ENCODE peak calls at places on chromosomes 11 and 22, in six cellular contexts. One of them, this sample, is unnamed.

GRCh38 chr11:120830092-120830491 is 193.8 kb upstream of the TBCEL start:
- DNase-seq in nephron progenitor cell: no peak
- DNase-seq in psoas muscle: no peak
- DNase-seq in adrenal gland: peak
- DNase-seq in kidney: no peak
- DNase-seq in CD4-positive, alpha-beta T cell: no peak
- DNase-seq in this sample: no peak

GRCh38 chr22:26777402-26777801 is 120.0 kb downstream of the MIAT start:
- DNase-seq in nephron progenitor cell: no peak
- DNase-seq in psoas muscle: no peak
- DNase-seq in adrenal gland: peak
- DNase-seq in kidney: no peak
- DNase-seq in CD4-positive, alpha-beta T cell: no peak
- DNase-seq in this sample: no peak

GRCh38 chr11:132851247-132851646 is 681.1 kb downstream of the OPCML start:
- DNase-seq in nephron progenitor cell: no peak
- DNase-seq in psoas muscle: no peak
- DNase-seq in adrenal gland: no peak
- DNase-seq in kidney: no peak
- DNase-seq in CD4-positive, alpha-beta T cell: no peak
- DNase-seq in this sample: no peak

GRCh38 chr11:62505112-62505783 is 41.4 kb downstream of the AHNAK start:
- DNase-seq in nephron progenitor cell: peak
- DNase-seq in psoas muscle: no peak
- DNase-seq in adrenal gland: no peak
- DNase-seq in kidney: no peak
- DNase-seq in CD4-positive, alpha-beta T cell: no peak
- DNase-seq in this sample: no peak

GRCh38 chr22:33167998-33168397 is 109.8 kb upstream of the SYN3 start:
- DNase-seq in nephron progenitor cell: no peak
- DNase-seq in psoas muscle: no peak
- DNase-seq in adrenal gland: no peak
- DNase-seq in kidney: no peak
- DNase-seq in CD4-positive, alpha-beta T cell: no peak
- DNase-seq in this sample: no peak

GRCh38 chr11:104090767-104091166 is 54.3 kb downstream of the DDI1 start:
- DNase-seq in nephron progenitor cell: peak
- DNase-seq in psoas muscle: no peak
- DNase-seq in adrenal gland: no peak
- DNase-seq in kidney: no peak
- DNase-seq in CD4-positive, alpha-beta T cell: no peak
- DNase-seq in this sample: no peak

GRCh38 chr11:110076388-110076965 is 16.7 kb upstream of the ZC3H12C start:
- DNase-seq in nephron progenitor cell: peak
- DNase-seq in psoas muscle: no peak
- DNase-seq in adrenal gland: no peak
- DNase-seq in kidney: no peak
- DNase-seq in CD4-positive, alpha-beta T cell: no peak
- DNase-seq in this sample: no peak

GRCh38 chr11:76025068-76025467 is 181.2 kb downstream of the WNT11 start:
- DNase-seq in nephron progenitor cell: no peak
- DNase-seq in psoas muscle: no peak
- DNase-seq in adrenal gland: no peak
- DNase-seq in kidney: no peak
- DNase-seq in CD4-positive, alpha-beta T cell: no peak
- DNase-seq in this sample: no peak

GRCh38 chr11:91804057-91804456 is 420.6 kb upstream of the FAT3 start:
- DNase-seq in nephron progenitor cell: no peak
- DNase-seq in psoas muscle: no peak
- DNase-seq in adrenal gland: no peak
- DNase-seq in kidney: no peak
- DNase-seq in CD4-positive, alpha-beta T cell: no peak
- DNase-seq in this sample: no peak

GRCh38 chr11:95593101-95593500 is 196.5 kb downstream of the FAM76B start:
- DNase-seq in nephron progenitor cell: no peak
- DNase-seq in psoas muscle: no peak
- DNase-seq in adrenal gland: no peak
- DNase-seq in kidney: no peak
- DNase-seq in CD4-positive, alpha-beta T cell: no peak
- DNase-seq in this sample: no peak

GRCh38 chr22:31446767-31447166 is 42.9 kb downstream of the EIF4ENIF1 start:
- DNase-seq in nephron progenitor cell: no peak
- DNase-seq in psoas muscle: no peak
- DNase-seq in adrenal gland: peak
- DNase-seq in kidney: no peak
- DNase-seq in CD4-positive, alpha-beta T cell: no peak
- DNase-seq in this sample: no peak

GRCh38 chr11:57681168-57681567 is 13.3 kb downstream of the ZDHHC5 start:
- DNase-seq in nephron progenitor cell: no peak
- DNase-seq in psoas muscle: no peak
- DNase-seq in adrenal gland: no peak
- DNase-seq in kidney: no peak
- DNase-seq in CD4-positive, alpha-beta T cell: no peak
- DNase-seq in this sample: no peak

GRCh38 chr11:100442017-100442416 is 245.1 kb upstream of the ARHGAP42 start:
- DNase-seq in nephron progenitor cell: no peak
- DNase-seq in psoas muscle: no peak
- DNase-seq in adrenal gland: no peak
- DNase-seq in kidney: no peak
- DNase-seq in CD4-positive, alpha-beta T cell: no peak
- DNase-seq in this sample: no peak

GRCh38 chr11:75513250-75513649 is 12.5 kb downstream of the GDPD5 start:
- DNase-seq in nephron progenitor cell: no peak
- DNase-seq in psoas muscle: no peak
- DNase-seq in adrenal gland: no peak
- DNase-seq in kidney: no peak
- DNase-seq in CD4-positive, alpha-beta T cell: no peak
- DNase-seq in this sample: no peak

GRCh38 chr11:87536565-87536964 is 498.8 kb downstream of the TMEM135 start:
- DNase-seq in nephron progenitor cell: no peak
- DNase-seq in psoas muscle: no peak
- DNase-seq in adrenal gland: no peak
- DNase-seq in kidney: no peak
- DNase-seq in CD4-positive, alpha-beta T cell: no peak
- DNase-seq in this sample: no peak

GRCh38 chr11:12724301-12725046 is 50.3 kb downstream of the TEAD1 start:
- DNase-seq in nephron progenitor cell: no peak
- DNase-seq in psoas muscle: peak
- DNase-seq in adrenal gland: peak
- DNase-seq in kidney: peak
- DNase-seq in CD4-positive, alpha-beta T cell: no peak
- DNase-seq in this sample: no peak

GRCh38 chr11:68116892-68117435 is 4.2 kb downstream of the CHKA start:
- DNase-seq in nephron progenitor cell: no peak
- DNase-seq in psoas muscle: no peak
- DNase-seq in adrenal gland: peak
- DNase-seq in kidney: no peak
- DNase-seq in CD4-positive, alpha-beta T cell: no peak
- DNase-seq in this sample: no peak
- TF ChIP-seq CTCF in nephron progenitor cell: no peak
- TF ChIP-seq CTCF in psoas muscle: no peak
- TF ChIP-seq CTCF in adrenal gland: no peak
- TF ChIP-seq CTCF in kidney: no peak
- TF ChIP-seq CTCF in CD4-positive, alpha-beta T cell: no peak
- TF ChIP-seq CTCF in this sample: no peak

GRCh38 chr11:65425105-65425970 is 2.7 kb downstream of the NEAT1 start:
- DNase-seq in nephron progenitor cell: no peak
- DNase-seq in psoas muscle: no peak
- DNase-seq in adrenal gland: peak
- DNase-seq in kidney: peak
- DNase-seq in CD4-positive, alpha-beta T cell: peak
- DNase-seq in this sample: no peak
- TF ChIP-seq CTCF in nephron progenitor cell: no peak
- TF ChIP-seq CTCF in psoas muscle: peak
- TF ChIP-seq CTCF in adrenal gland: peak
- TF ChIP-seq CTCF in kidney: no peak
- TF ChIP-seq CTCF in CD4-positive, alpha-beta T cell: peak
- TF ChIP-seq CTCF in this sample: no peak

GRCh38 chr11:3882671-3883070 is 27.2 kb downstream of the STIM1 start:
- DNase-seq in nephron progenitor cell: no peak
- DNase-seq in psoas muscle: no peak
- DNase-seq in adrenal gland: no peak
- DNase-seq in kidney: no peak
- DNase-seq in CD4-positive, alpha-beta T cell: no peak
- DNase-seq in this sample: no peak
- TF ChIP-seq CTCF in nephron progenitor cell: no peak
- TF ChIP-seq CTCF in psoas muscle: no peak
- TF ChIP-seq CTCF in adrenal gland: no peak
- TF ChIP-seq CTCF in kidney: no peak
- TF ChIP-seq CTCF in CD4-positive, alpha-beta T cell: peak
- TF ChIP-seq CTCF in this sample: no peak

DNA sequence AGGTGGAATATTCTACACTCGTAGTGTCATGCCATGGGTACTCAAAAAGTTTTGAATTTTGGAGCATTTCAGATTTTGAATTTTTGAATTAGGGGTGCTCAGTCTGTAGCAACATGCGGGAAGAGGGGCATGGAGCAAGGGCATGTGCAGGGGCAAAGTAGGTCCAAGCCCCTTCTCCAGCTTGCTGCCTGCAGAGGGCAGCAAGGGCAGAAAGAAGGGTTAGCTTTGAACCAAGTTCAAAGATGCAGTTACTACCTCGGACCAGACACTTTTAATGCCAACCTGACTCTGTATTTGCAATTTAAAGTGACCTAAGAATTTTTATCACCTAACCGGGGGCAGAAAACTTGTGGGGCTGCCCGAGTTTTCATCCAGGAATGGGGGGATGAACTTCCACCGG is 68.2 kb downstream of the CD82 start:
- DNase-seq in nephron progenitor cell: no peak
- DNase-seq in psoas muscle: no peak
- DNase-seq in adrenal gland: peak
- DNase-seq in kidney: no peak
- DNase-seq in CD4-positive, alpha-beta T cell: no peak
- DNase-seq in this sample: no peak
- TF ChIP-seq CTCF in nephron progenitor cell: no peak
- TF ChIP-seq CTCF in psoas muscle: no peak
- TF ChIP-seq CTCF in adrenal gland: peak
- TF ChIP-seq CTCF in kidney: no peak
- TF ChIP-seq CTCF in CD4-positive, alpha-beta T cell: no peak
- TF ChIP-seq CTCF in this sample: no peak

GRCh38 chr11:4891996-4892640 is 10.4 kb downstream of the OR51T1 start:
- DNase-seq in nephron progenitor cell: no peak
- DNase-seq in psoas muscle: no peak
- DNase-seq in adrenal gland: no peak
- DNase-seq in kidney: no peak
- DNase-seq in CD4-positive, alpha-beta T cell: no peak
- DNase-seq in this sample: no peak
- TF ChIP-seq CTCF in nephron progenitor cell: no peak
- TF ChIP-seq CTCF in psoas muscle: no peak
- TF ChIP-seq CTCF in adrenal gland: no peak
- TF ChIP-seq CTCF in kidney: no peak
- TF ChIP-seq CTCF in CD4-positive, alpha-beta T cell: no peak
- TF ChIP-seq CTCF in this sample: peak

GRCh38 chr22:22878211-22878570 is 9.4 kb upstream of the IGLL5 start:
- DNase-seq in nephron progenitor cell: no peak
- DNase-seq in psoas muscle: no peak
- DNase-seq in adrenal gland: peak
- DNase-seq in kidney: no peak
- DNase-seq in CD4-positive, alpha-beta T cell: no peak
- DNase-seq in this sample: no peak
- TF ChIP-seq CTCF in nephron progenitor cell: no peak
- TF ChIP-seq CTCF in psoas muscle: no peak
- TF ChIP-seq CTCF in adrenal gland: no peak
- TF ChIP-seq CTCF in kidney: no peak
- TF ChIP-seq CTCF in CD4-positive, alpha-beta T cell: no peak
- TF ChIP-seq CTCF in this sample: no peak

DNA sequence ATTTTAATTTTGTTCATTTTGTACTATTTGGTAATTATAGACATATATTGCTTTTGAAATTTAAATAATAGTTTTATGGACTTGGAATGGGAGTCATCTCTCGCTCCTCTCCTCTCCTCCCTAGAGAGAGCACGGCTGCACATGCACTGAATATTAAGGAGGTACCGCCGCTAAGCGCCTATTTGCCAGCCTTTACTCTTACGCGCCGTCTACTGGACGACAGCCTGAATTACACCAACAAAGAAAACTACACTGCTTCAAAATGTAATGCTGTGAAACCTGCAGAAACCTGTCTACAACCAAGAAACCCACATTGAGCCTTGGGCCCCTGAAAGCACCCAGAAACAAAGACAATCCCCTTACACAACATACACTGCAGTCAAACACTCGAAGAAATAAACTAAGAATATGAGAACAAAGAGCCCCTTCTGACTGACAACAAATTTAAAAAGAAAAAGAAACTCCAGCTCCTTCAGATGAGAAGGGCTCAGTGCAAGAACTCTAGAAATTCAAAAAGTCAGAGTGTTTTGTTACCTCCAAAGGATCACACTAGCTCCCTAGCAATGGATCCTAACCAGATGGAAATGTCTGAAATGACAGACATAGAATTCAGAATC is 737.2 kb downstream of the LRRC4C start:
- DNase-seq in nephron progenitor cell: peak
- DNase-seq in psoas muscle: no peak
- DNase-seq in adrenal gland: no peak
- DNase-seq in kidney: no peak
- DNase-seq in CD4-positive, alpha-beta T cell: no peak
- DNase-seq in this sample: peak
- TF ChIP-seq CTCF in nephron progenitor cell: peak
- TF ChIP-seq CTCF in psoas muscle: no peak
- TF ChIP-seq CTCF in adrenal gland: no peak
- TF ChIP-seq CTCF in kidney: peak
- TF ChIP-seq CTCF in CD4-positive, alpha-beta T cell: no peak
- TF ChIP-seq CTCF in this sample: peak

GRCh38 chr11:102367364-102367763 is 20.4 kb downstream of the BIRC2 start:
- DNase-seq in nephron progenitor cell: no peak
- DNase-seq in psoas muscle: no peak
- DNase-seq in adrenal gland: no peak
- DNase-seq in kidney: no peak
- DNase-seq in CD4-positive, alpha-beta T cell: no peak
- DNase-seq in this sample: no peak
- TF ChIP-seq CTCF in nephron progenitor cell: no peak
- TF ChIP-seq CTCF in psoas muscle: peak
- TF ChIP-seq CTCF in adrenal gland: peak
- TF ChIP-seq CTCF in kidney: no peak
- TF ChIP-seq CTCF in CD4-positive, alpha-beta T cell: peak
- TF ChIP-seq CTCF in this sample: no peak

GRCh38 chr22:40524392-40525249 is 111.9 kb downstream of the MRTFA start:
- DNase-seq in nephron progenitor cell: no peak
- DNase-seq in psoas muscle: no peak
- DNase-seq in adrenal gland: no peak
- DNase-seq in kidney: no peak
- DNase-seq in CD4-positive, alpha-beta T cell: no peak
- DNase-seq in this sample: no peak
- TF ChIP-seq CTCF in nephron progenitor cell: no peak
- TF ChIP-seq CTCF in psoas muscle: no peak
- TF ChIP-seq CTCF in adrenal gland: peak
- TF ChIP-seq CTCF in kidney: peak
- TF ChIP-seq CTCF in CD4-positive, alpha-beta T cell: no peak
- TF ChIP-seq CTCF in this sample: no peak

This sample was measured in endothelial cell.